ENCODE peak calls at places on chromosomes 3 and 15, in eight cellular contexts. H, G, T, X, E, I, W and C are unnamed samples.
A peak's percentile ranks its signal among the peaks of the same experiment; 100 is the strongest.

GRCh38 chr3:47890832-47891620 is 88.1 kb downstream of the DHX30 start:
- DNase-seq in G (no peak), E (no peak), W (no peak), H (no peak), T (no peak), X (no peak), I (no peak), C (peak; percentile 62)

GRCh38 chr3:175355801-175356335 is 496.7 kb downstream of the NAALADL2 start:
- DNase-seq in I (no peak), X (no peak), W (no peak), E (no peak), G (no peak), H (no peak), T (no peak), C (no peak)

GRCh38 chr3:120473896-120474675 is 23.3 kb upstream of the FSTL1 start:
- DNase-seq in I (no peak), G (no peak), W (no peak), E (no peak), X (no peak), H (no peak), T (no peak), C (no peak)

GRCh38 chr3:15892828-15893227 is 95.0 kb upstream of the ANKRD28 start:
- DNase-seq in X (no peak), T (no peak), I (no peak), E (no peak), G (no peak), W (no peak), H (peak; percentile 50), C (no peak)

GRCh38 chr3:149011676-149012075 is 20.3 kb downstream of the GYG1 start:
- DNase-seq in T (no peak), H (no peak), W (no peak), E (no peak), I (no peak), X (no peak), G (no peak), C (peak; percentile 43)

GRCh38 chr15:70426065-70426821 is 328.5 kb upstream of the TLE3 start:
- DNase-seq in G (no peak), W (no peak), H (peak; percentile 50), E (no peak), T (no peak), I (no peak), X (no peak), C (no peak)

GRCh38 chr15:61879219-61879618 is 181.0 kb downstream of the VPS13C start:
- DNase-seq in W (no peak), X (no peak), T (no peak), I (no peak), G (no peak), H (no peak), E (no peak), C (no peak)

GRCh38 chr3:173371848-173372487 is 25.6 kb upstream of the NLGN1 start:
- DNase-seq in I (no peak), W (no peak), E (no peak), X (peak; percentile 10), H (peak; percentile 48), G (no peak), T (peak; percentile 38), C (no peak)

GRCh38 chr15:31328999-31329639 is 2.5 kb downstream of the KLF13 start:
- DNase-seq in I (no peak), H (no peak), W (no peak), E (no peak), X (no peak), G (peak; percentile 70), T (peak; percentile 72), C (no peak)

GRCh38 chr3:192957441-192957951 is 39.8 kb upstream of the MB21D2 start:
- DNase-seq in W (peak; percentile 86), I (no peak), E (no peak), T (no peak), G (no peak), H (peak; percentile 97), X (peak; percentile 33), C (peak; percentile 46)

DNA sequence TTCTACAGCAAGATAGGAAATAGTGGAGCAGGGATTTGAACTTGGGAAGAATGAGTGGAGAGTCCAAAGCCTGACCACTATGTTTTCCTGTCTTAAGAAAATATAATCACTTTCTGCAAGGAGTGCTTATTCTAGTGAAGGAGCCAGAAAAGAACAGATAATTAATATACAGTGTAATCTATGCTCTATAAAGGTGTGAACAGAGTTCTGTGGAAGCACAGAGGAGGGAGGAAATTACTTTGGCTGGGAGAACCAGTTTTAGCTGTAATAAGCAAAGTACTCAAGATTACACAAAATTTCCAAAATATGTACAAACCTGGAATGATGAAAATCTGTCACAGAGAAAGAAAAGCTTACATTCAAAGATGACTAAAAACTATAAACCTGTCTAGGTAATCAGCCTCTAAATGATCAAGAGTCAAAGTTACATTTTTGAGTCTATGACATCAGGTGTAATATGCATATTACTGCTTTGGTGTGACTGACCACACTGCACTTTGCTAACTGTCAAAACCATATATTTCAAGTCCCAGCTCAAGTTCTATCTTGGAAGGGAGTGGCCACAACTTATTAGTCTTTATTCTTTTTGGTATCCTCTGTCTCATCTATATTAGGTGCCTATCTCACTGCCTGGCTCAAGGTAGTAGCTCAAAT is 40.7 kb upstream of the MB21D2 start:
- DNase-seq in H (no peak), E (no peak), T (no peak), X (no peak), I (no peak), G (no peak), W (no peak), C (no peak)
- H3K4me3 ChIP-seq in H (no peak overlapping the region), E (no peak overlapping the region), T (no peak overlapping the region), X (no peak overlapping the region), I (no peak overlapping the region), G (no peak overlapping the region), W (no peak overlapping the region), C (no peak overlapping the region)

GRCh38 chr15:94234300-94234699 is 2.9 kb downstream of the MCTP2 start:
- DNase-seq in G (no peak), H (no peak), I (no peak), X (no peak), E (no peak), T (no peak), W (no peak), C (no peak)
- H3K4me3 ChIP-seq in G (no peak overlapping the region), H (no peak overlapping the region), I (no peak overlapping the region), X (no peak overlapping the region), E (no peak overlapping the region), T (no peak overlapping the region), W (no peak overlapping the region), C (no peak overlapping the region)

GRCh38 chr15:58741032-58741431 is 8.5 kb downstream of the ADAM10 start:
- DNase-seq in X (no peak), H (no peak), I (no peak), G (no peak), W (no peak), E (no peak), T (no peak), C (no peak)
- H3K4me3 ChIP-seq in X (no peak overlapping the region), H (no peak overlapping the region), I (no peak overlapping the region), G (no peak overlapping the region), W (no peak overlapping the region), E (no peak overlapping the region), T (no peak overlapping the region), C (no peak overlapping the region)

DNA sequence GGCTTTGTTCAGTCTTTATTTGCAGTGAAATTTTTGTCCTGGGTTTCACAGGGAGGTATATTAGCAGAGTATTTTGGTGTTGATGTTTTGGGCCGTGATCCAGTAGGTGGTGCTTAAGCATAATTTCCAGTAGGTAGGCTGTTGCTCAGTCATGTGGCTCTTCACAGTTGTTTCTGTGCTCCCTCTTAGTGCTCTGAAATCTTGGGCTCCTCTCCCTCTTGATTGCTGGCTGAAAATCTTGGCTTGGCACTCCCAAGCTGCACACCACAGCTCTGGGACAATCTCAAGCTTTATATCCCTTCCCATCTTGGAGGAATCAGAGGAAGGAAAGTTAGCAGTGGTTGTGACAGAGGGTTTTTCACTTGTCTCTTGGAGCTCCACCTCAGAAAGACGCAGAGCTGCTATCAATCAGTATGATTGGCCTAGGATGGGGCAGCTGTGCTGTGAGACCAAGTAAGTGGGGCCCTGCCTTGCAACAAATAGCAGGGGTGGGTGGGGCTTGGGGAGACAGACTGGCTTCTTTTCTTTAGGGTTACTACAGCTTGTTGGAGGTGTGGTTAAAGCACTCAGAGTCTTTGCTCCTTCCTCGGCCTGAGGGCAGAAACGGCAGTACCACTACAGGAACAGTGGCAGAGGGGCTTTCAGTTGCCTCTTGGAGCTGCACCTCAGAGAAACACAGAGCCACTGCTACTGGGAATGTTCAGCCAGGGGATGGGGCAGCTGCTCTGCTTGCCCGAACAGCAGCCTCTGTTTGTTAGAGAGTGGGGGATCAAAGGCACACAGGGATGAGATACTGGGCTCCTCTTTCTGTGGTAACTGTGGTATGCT is 627.0 kb downstream of the SI start:
- DNase-seq in E (peak; percentile 28), G (no peak), T (no peak), I (no peak), X (no peak), H (no peak), W (peak; percentile 68), C (peak; percentile 68)
- H3K4me3 ChIP-seq in E (no peak overlapping the region), G (no peak overlapping the region), T (no peak overlapping the region), I (no peak overlapping the region), X (no peak overlapping the region), H (no peak overlapping the region), W (peak overlapping the region; percentile 30), C (peak overlapping the region; percentile 17)

DNA sequence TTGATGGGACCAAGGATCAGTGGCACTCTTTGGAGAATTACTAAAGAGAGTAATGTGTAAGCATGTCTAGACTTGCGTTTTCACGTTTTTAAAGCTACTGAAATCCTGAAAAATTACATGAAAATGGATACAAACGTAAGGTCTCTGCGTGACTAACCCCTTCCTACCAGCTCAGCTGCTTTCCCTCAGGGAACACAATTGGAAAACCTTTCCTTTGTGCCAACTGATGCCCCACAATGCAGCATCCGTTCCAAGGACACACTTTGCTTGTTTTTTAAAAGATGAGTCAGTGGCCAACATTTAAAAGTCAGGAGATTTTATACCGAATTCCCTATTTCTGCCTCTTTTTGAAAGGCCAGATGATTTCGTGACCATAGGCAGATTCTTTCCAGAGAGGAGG is 494.2 kb downstream of the GABRG3 start:
- DNase-seq in H (no peak), T (no peak), I (no peak), G (no peak), X (no peak), W (no peak), E (no peak), C (no peak)
- H3K4me3 ChIP-seq in H (no peak overlapping the region), T (no peak overlapping the region), I (no peak overlapping the region), G (no peak overlapping the region), X (no peak overlapping the region), W (no peak overlapping the region), E (no peak overlapping the region), C (no peak overlapping the region)

GRCh38 chr3:73605861-73606260 is 18.9 kb downstream of the PDZRN3 start:
- DNase-seq in T (no peak), G (no peak), W (no peak), E (no peak), H (no peak), X (no peak), I (no peak), C (no peak)

GRCh38 chr3:73605388-73605787 is 19.4 kb downstream of the PDZRN3 start:
- DNase-seq in E (no peak), H (peak; percentile 94), T (no peak), G (no peak), W (no peak), X (no peak), I (no peak), C (no peak)

GRCh38 chr3:73602171-73602570 is 22.6 kb downstream of the PDZRN3 start:
- DNase-seq in E (no peak), X (no peak), I (no peak), W (no peak), G (no peak), H (peak; percentile 93), T (no peak), C (no peak)

GRCh38 chr3:73603771-73604171 is 21.0 kb downstream of the PDZRN3 start:
- DNase-seq in X (no peak), T (no peak), E (no peak), G (no peak), W (no peak), I (no peak), H (peak; percentile 88), C (no peak)

GRCh38 chr3:73604491-73604890 is 20.2 kb downstream of the PDZRN3 start:
- DNase-seq in G (no peak), E (no peak), X (no peak), I (no peak), H (peak; percentile 85), T (no peak), W (no peak), C (no peak)
- H3K4me3 ChIP-seq in G (no peak overlapping the region), E (no peak overlapping the region), X (no peak overlapping the region), I (no peak overlapping the region), H (no peak overlapping the region), T (no peak overlapping the region), W (no peak overlapping the region), C (no peak overlapping the region)